ENCODE peak calls at places on chromosome 1, in six cellular contexts. A is tibial nerve, X is dorsolateral prefrontal cortex, R is GM06990, O is heart left ventricle, I is nephron progenitor cell. F is an unnamed sample.

GRCh38 chr1:224938652-224939051 is 9.2 kb downstream of the DNAH14 start:
- DNase-seq in A (no peak), X (no peak), O (no peak), I (no peak), R (no peak), F (no peak)

GRCh38 chr1:201739054-201739453 is 89.9 kb upstream of the IPO9 start:
- DNase-seq in O (no peak), R (no peak), I (no peak), A (no peak), X (no peak), F (no peak)

GRCh38 chr1:48469616-48470500 is 2.1 kb downstream of the SPATA6 start:
- DNase-seq in R (no peak), O (peak; percentile 72), A (peak; percentile 61), X (peak; percentile 59), I (no peak), F (no peak)

GRCh38 chr1:244945109-244945671 is 80.8 kb upstream of the HNRNPU start:
- DNase-seq in X (no peak), R (peak; percentile 74), I (no peak), O (no peak), A (no peak), F (no peak)

GRCh38 chr1:108962681-108963051 is 618 bp downstream of the CLCC1 start:
- DNase-seq in X (no peak), R (no peak), A (peak; percentile 9), O (no peak), I (peak; percentile 9), F (no peak)

GRCh38 chr1:60068393-60069045 is 5.1 kb downstream of the C1orf87 start:
- DNase-seq in X (no peak), I (no peak), R (no peak), O (no peak), A (no peak), F (no peak)

GRCh38 chr1:212759683-212760082 is 31.9 kb downstream of the NSL1 start:
- DNase-seq in A (no peak), O (no peak), I (no peak), X (no peak), R (no peak), F (no peak)

GRCh38 chr1:162407539-162407938 is 4.4 kb downstream of the SH2D1B start:
- DNase-seq in A (no peak), R (no peak), X (no peak), I (no peak), O (no peak), F (no peak)

GRCh38 chr1:158607296-158607695 is 2.2 kb downstream of the OR10Z1 start:
- DNase-seq in R (no peak), I (no peak), X (no peak), A (no peak), O (no peak), F (no peak)

GRCh38 chr1:45266151-45266801 is 59.9 kb upstream of the ZSWIM5 start:
- DNase-seq in X (no peak), I (no peak), O (no peak), A (peak; percentile 9), R (no peak), F (no peak)

GRCh38 chr1:30892671-30893073 is 15.9 kb downstream of the SDC3 start:
- DNase-seq in O (no peak), R (no peak), I (no peak), X (no peak), A (no peak), F (no peak)

GRCh38 chr1:29122662-29122986 is 1.1 kb downstream of the TMEM200B start:
- DNase-seq in R (no peak), O (peak; percentile 82), X (no peak), I (peak; percentile 34), A (no peak), F (no peak)

GRCh38 chr1:41880951-41881885 is 37.5 kb downstream of the HIVEP3 start:
- DNase-seq in A (no peak), O (no peak), I (no peak), R (no peak), X (no peak), F (no peak)

GRCh38 chr1:240888039-240888786 is 276.3 kb upstream of the GREM2 start:
- DNase-seq in O (no peak), X (no peak), I (peak; percentile 69), R (peak; percentile 18), A (no peak), F (no peak)

GRCh38 chr1:236140705-236141446 is 1.5 kb upstream of the GPR137B start:
- DNase-seq in A (no peak), R (no peak), I (no peak), X (no peak), O (no peak), F (no peak)

GRCh38 chr1:98316286-98316685 is 345.2 kb upstream of the SNX7 start:
- DNase-seq in R (no peak), X (no peak), O (peak; percentile 38), I (no peak), A (no peak), F (no peak)

GRCh38 chr1:1858382-1859086 is 32.4 kb downstream of the GNB1 start:
- DNase-seq in A (peak; percentile 72), I (no peak), R (no peak), X (peak; percentile 62), O (peak; percentile 73), F (no peak)

GRCh38 chr1:178819123-178819522 is 51.8 kb downstream of the ANGPTL1 start:
- DNase-seq in O (no peak), R (no peak), I (no peak), A (no peak), X (no peak), F (no peak)

GRCh38 chr1:219661464-219662092 is 48.7 kb upstream of the ZC3H11B start:
- DNase-seq in A (no peak), O (no peak), X (no peak), R (no peak), I (no peak), F (no peak)

GRCh38 chr1:231266811-231267322 is 25.9 kb downstream of the GNPAT start:
- DNase-seq in I (no peak), A (no peak), O (no peak), R (no peak), X (no peak), F (no peak)

DNA sequence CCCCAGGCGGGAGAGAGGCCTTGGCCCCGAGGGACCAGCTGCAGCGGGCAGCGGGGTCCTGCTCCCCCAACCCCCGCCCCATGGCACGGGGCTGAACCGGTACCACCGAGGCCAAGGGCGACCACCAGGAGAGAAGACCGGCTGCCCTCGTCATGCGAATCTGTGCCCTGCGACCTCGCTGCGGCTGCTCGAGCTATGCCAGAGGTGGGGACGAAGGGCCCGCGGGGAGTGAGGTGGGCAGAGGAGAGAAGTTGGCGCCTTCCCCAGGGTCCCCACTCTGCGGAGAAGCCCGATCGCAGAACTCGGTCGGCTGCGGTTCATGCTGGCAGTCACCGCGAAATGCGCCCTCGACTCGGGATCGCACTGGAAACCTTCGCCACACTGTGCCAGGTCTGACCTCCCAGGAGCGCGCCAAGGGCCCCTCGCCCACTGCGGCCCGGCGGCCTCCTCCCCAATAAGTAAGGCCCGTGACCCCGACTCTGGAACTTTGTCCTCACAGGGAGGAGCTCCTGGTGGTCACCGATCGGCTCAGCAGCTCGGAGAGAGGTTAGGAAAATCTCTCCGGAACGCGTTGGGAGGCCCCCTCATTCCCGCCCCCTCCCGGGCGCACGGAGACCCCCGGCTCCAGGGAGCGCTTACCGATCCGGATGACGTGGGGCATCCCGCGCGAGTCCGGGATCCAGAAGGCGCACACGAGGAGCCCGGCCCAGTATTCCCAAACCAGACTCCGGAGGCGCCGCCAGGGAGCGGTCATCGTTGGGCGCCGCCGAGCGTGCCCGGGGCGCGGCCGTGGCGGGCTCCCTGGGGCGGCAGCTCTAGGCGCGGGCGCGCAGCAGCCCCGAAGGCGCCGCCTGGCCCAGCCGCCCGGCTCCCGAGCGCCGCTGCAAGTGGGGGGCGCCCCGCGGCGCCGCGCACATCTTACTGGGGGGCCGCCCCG is 692 bp downstream of the GRIK3 start:
- DNase-seq in R (no peak), X (no peak), O (no peak), I (peak; percentile 42), A (no peak), F (no peak)
- TF ChIP-seq CTCF in R (no peak), X (no peak), O (no peak), I (no peak), A (no peak), F (peak; percentile 43)

DNA sequence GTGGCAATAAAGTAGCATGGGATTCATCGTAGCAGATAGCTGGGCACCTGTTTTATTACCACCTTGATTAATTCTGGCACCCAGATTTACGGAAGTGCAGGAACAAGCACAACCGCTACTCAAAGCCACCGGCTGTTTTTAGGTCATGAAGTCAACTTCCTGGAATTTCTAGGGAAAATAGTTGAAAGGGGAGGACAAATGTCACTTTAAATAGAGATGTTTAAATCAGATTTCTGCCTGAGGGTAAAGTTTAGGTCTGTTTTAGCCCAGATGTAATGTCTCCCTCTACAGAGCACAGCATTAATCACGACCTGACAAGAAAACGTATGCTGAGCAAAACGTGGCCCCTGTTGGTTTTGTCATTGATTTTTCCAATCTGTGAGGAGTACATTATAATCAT is 8.0 kb downstream of the ADGRL2 start:
- DNase-seq in I (peak; percentile 3), A (no peak), R (no peak), O (no peak), X (no peak), F (no peak)
- TF ChIP-seq CTCF in I (no peak), A (no peak), R (no peak), O (peak; percentile 10), X (no peak), F (peak; percentile 55)

GRCh38 chr1:37392051-37392450 is 82.3 kb upstream of the ZC3H12A start:
- DNase-seq in R (no peak), X (no peak), I (no peak), A (no peak), O (no peak), F (no peak)

GRCh38 chr1:37393173-37393572 is 81.2 kb upstream of the ZC3H12A start:
- DNase-seq in O (no peak), I (no peak), X (no peak), A (no peak), R (no peak), F (no peak)

GRCh38 chr1:37393585-37394120 is 80.7 kb upstream of the ZC3H12A start:
- DNase-seq in X (no peak), A (no peak), R (no peak), I (no peak), O (no peak), F (no peak)

GRCh38 chr1:37389327-37389726 is 85.1 kb upstream of the ZC3H12A start:
- DNase-seq in X (no peak), I (no peak), R (no peak), O (no peak), A (no peak), F (no peak)

DNA sequence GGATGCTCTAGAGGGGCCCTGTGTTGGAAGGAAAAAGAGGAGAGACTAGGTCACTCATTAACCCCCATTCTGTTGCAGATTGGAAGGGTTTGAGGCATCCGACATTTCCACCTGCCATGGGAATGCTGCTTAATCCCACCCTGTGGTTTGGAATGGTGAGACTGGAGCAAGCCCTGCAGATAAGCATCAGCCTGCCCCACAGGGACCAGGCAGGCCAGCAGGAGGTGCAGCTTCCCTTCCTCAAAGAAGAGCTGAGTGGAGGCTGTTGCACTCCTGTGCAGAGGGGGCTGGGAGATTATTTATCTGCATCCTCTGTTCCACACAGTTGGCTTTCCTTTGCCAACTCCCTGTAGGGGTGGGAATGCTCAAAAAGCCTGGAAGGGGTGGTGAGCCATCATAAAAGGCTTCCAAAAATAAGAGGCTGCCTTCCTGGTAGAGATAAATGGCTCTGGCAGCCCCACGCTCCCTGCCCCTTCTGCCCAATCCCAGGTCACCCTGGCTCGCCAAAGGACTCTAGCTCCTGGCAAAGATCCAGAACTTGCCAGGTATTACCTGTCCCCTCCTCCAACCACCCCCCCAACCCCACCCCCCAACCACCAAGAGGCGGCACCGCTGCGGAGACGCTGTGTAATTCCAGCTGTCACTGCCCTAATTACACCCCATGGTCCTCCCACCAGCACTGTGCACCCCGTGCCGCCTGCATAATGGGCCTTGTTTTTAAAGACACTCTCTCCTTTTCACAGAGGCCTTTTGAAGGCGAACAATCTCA is 83.0 kb upstream of the ZC3H12A start:
- DNase-seq in O (no peak), I (no peak), A (no peak), R (no peak), X (no peak), F (no peak)
- TF ChIP-seq CTCF in O (no peak), I (no peak), A (no peak), R (peak; percentile 10), X (no peak), F (peak; percentile 40)

GRCh38 chr1:26733392-26733791 is 37.6 kb downstream of the ARID1A start:
- DNase-seq in X (no peak), R (no peak), I (no peak), O (no peak), A (no peak), F (no peak)
- TF ChIP-seq CTCF in X (no peak), R (no peak), I (no peak), O (no peak), A (no peak), F (no peak)

F was measured in type B pancreatic cell.